ENCODE peak calls at places on chromosomes 2 and 18, in six cellular contexts. H is breast epithelium, Z is HepG2, D is small intestine, W is esophagus squamous epithelium, A is prostate gland. B is an unnamed sample.
A peak's percentile ranks its signal among the peaks of the same experiment; 100 is the strongest.

GRCh38 chr2:30235008-30235655 is 3.8 kb downstream of the LBH start:
- DNase-seq in H (no peak), Z (no peak), D (no peak), W (no peak), A (no peak), B (no peak)

GRCh38 chr2:215460682-215461081 is 24.8 kb upstream of the FN1 start:
- DNase-seq in H (no peak), Z (peak; percentile 89), D (no peak), W (no peak), A (no peak), B (no peak)

GRCh38 chr2:20574930-20575329 is 76.0 kb downstream of the HS1BP3 start:
- DNase-seq in H (no peak), Z (no peak), D (no peak), W (no peak), A (no peak), B (no peak)

GRCh38 chr2:161676902-161677496 is 52.8 kb downstream of the SLC4A10 start:
- DNase-seq in H (no peak), Z (no peak), D (no peak), W (no peak), A (peak; percentile 6), B (no peak)

GRCh38 chr2:112958428-112959108 is 19.2 kb upstream of the IL36G start:
- DNase-seq in H (no peak), Z (peak; percentile 69), D (peak; percentile 54), W (no peak), A (peak; percentile 16), B (no peak)

GRCh38 chr18:36458306-36458705 is 160.8 kb downstream of the FHOD3 start:
- DNase-seq in H (no peak), Z (no peak), D (no peak), W (no peak), A (no peak), B (peak; percentile 33)

GRCh38 chr18:31684279-31685096 is at the start of gene B4GALT6:
- DNase-seq in H (no peak), Z (no peak), D (peak; percentile 61), W (no peak), A (peak; percentile 12), B (no peak)

GRCh38 chr2:228048838-228049490 is 132.5 kb downstream of the SPHKAP start:
- DNase-seq in H (no peak), Z (peak; percentile 49), D (peak; percentile 64), W (no peak), A (no peak), B (no peak)

GRCh38 chr2:112001136-112001764 is 53.8 kb upstream of the TMEM87B start:
- DNase-seq in H (no peak), Z (no peak), D (no peak), W (no peak), A (no peak), B (no peak)

GRCh38 chr18:36398419-36398818 is 100.9 kb downstream of the FHOD3 start:
- DNase-seq in H (no peak), Z (no peak), D (no peak), W (no peak), A (no peak), B (no peak)

GRCh38 chr18:22471546-22472131 is 53.9 kb upstream of the CTAGE1 start:
- DNase-seq in H (no peak), Z (no peak), D (peak; percentile 91), W (no peak), A (no peak), B (peak; percentile 47)

GRCh38 chr18:25786778-25787177 is 303.6 kb downstream of the SS18 start:
- DNase-seq in H (no peak), Z (no peak), D (no peak), W (no peak), A (no peak), B (no peak)

GRCh38 chr2:42249887-42250286 is 80.7 kb downstream of the EML4 start:
- DNase-seq in H (no peak), Z (no peak), D (peak; percentile 65), W (no peak), A (peak; percentile 7), B (no peak)

GRCh38 chr2:120461546-120462537 is 115.9 kb downstream of the INHBB start:
- DNase-seq in H (no peak), Z (no peak), D (no peak), W (no peak), A (no peak), B (no peak)

GRCh38 chr2:120461092-120461491 is 115.2 kb downstream of the INHBB start:
- DNase-seq in H (no peak), Z (no peak), D (no peak), W (no peak), A (no peak), B (no peak)

GRCh38 chr2:120456867-120457266 is 110.9 kb downstream of the INHBB start:
- DNase-seq in H (no peak), Z (peak; percentile 60), D (no peak), W (no peak), A (no peak), B (no peak)

GRCh38 chr2:120463527-120463926 is 117.6 kb downstream of the INHBB start:
- DNase-seq in H (no peak), Z (no peak), D (no peak), W (no peak), A (no peak), B (no peak)

DNA sequence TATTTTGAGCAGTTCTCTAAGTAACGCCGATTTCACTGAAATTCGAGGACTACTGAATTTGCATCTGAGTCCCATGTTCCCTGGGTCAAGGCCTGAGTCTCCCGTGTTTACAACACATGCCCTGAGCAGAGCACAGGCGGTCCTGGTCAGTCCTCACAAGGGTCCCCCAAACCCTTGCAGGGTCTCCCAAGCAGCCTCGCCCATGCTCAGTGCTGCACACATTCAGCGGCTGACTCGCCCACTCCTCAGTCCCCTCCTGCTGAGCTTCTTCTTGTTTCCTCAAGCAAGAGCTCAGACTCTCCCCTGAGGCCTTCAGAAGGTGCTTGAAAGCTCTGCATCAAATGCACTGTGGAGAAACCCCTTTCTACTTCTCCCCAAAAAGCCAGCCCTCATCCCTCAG is 114.6 kb downstream of the INHBB start:
- DNase-seq in H (no peak), Z (no peak), D (no peak), W (no peak), A (no peak), B (no peak)
- H3K27me3 ChIP-seq in H (no peaks in the 10 kb centered on the region), Z (no peaks in the 10 kb centered on the region), D (peaks cover 2% of the 10 kb centered on the region), W (no peaks in the 10 kb centered on the region), A (no peaks in the 10 kb centered on the region), B (no peaks in the 10 kb centered on the region)

GRCh38 chr2:24404582-24404981 is 44.2 kb upstream of the ITSN2 start:
- DNase-seq in H (no peak), Z (no peak), D (no peak), W (no peak), A (no peak), B (no peak)

GRCh38 chr2:24402242-24403092 is 42.1 kb upstream of the ITSN2 start:
- DNase-seq in H (no peak), Z (no peak), D (no peak), W (no peak), A (no peak), B (no peak)

GRCh38 chr2:24399434-24400206 is 39.3 kb upstream of the ITSN2 start:
- DNase-seq in H (no peak), Z (peak; percentile 45), D (peak; percentile 9), W (no peak), A (no peak), B (no peak)

GRCh38 chr2:24400207-24400907 is 40.0 kb upstream of the ITSN2 start:
- DNase-seq in H (no peak), Z (no peak), D (peak; percentile 15), W (no peak), A (no peak), B (no peak)

DNA sequence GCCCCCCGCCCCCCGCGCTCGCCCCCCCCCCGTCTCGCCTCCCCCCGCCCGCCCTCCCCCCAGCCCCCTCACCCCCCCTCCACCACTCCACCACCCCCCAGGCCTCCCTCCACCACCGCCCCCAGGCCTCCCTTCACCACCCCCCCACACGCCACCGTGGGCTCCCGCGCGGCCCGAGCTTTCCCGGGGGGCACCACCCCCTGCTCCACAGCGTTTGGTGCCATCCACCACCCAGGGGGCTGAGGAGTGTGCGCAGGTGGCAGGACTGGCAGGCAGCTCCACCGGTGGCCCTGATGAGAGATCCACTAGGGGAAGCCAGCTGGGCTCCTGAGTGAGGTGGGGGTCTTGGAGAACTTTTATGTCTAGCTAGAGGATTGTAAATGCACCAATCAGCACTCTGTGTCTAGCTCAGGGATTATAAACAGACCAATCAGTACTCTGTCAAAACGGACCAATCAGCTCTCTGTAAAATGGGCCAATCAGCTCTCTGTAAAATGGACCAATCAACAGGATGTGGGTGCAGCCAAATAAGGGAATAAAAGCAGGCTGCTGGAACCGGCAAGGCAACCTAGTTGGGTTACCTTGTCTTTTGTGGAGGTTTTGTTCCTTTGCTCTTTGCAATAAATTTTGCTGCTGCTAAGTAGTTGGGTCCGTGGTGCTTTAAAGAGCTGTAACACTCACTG is 43.0 kb upstream of the ITSN2 start:
- DNase-seq in H (no peak), Z (no peak), D (no peak), W (no peak), A (no peak), B (no peak)
- H3K4me3 ChIP-seq in H (peak overlapping the region; percentile 62), Z (no peak overlapping the region), D (no peak overlapping the region), W (no peak overlapping the region), A (no peak overlapping the region), B (no peak overlapping the region)

GRCh38 chr2:48362515-48362914 is 167.4 kb upstream of the STON1 start:
- DNase-seq in H (no peak), Z (no peak), D (no peak), W (no peak), A (no peak), B (no peak)

GRCh38 chr2:48356701-48357322 is 173.1 kb upstream of the STON1 start:
- DNase-seq in H (no peak), Z (no peak), D (peak; percentile 33), W (no peak), A (no peak), B (no peak)

GRCh38 chr2:48357351-48357750 is 172.6 kb upstream of the STON1 start:
- DNase-seq in H (no peak), Z (no peak), D (no peak), W (no peak), A (no peak), B (no peak)

GRCh38 chr2:48355494-48355893 is 174.5 kb upstream of the STON1 start:
- DNase-seq in H (no peak), Z (no peak), D (no peak), W (no peak), A (no peak), B (no peak)

GRCh38 chr2:48358982-48359381 is 171.0 kb upstream of the STON1 start:
- DNase-seq in H (no peak), Z (no peak), D (no peak), W (no peak), A (no peak), B (no peak)
- H3K27me3 ChIP-seq in H (no peaks in the 10 kb centered on the region), Z (no peaks in the 10 kb centered on the region), D (no peaks in the 10 kb centered on the region), W (no peaks in the 10 kb centered on the region), A (no peaks in the 10 kb centered on the region), B (no peaks in the 10 kb centered on the region)

DNA sequence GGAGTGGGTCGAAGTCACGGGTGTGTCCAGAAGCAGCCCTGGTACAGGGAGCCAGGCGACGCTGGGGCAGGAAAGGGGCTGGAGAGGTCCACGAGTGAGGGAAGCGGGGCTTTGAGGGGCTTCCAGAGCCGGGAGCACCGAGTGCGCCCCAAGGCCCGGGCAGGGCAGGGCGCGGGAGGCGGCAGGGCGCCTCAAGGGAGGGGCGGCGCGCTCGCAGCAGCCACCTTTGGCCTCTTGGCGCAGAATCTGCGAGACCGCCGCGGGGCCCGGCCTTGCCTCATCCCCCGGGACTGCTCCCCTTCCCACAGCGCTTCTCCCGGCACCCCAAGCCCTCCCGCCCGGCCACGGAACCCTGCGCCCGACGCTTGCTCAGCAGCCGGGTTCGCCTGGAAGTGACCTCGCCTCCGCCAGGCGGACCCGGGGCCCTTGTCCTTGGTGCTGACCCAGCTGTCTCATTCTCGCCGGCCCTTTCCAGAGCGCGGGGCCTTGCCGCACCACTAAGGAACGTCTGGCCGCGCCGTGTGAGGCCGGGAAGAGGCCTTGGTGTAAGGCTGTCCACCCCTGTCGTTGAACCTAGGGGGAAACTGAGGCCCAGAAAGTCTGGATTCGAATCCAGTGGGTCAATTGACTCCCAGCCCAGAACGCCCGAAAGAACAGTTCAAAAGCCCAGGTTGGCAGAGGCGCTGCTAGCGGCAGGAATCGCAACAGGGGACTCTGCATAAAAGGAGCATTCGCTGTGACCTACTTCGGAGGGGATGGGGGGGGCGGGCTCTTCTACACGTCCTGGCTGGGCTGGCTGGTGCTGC is 584 bp upstream of the DNER start:
- DNase-seq in H (no peak), Z (peak; percentile 26), D (peak; percentile 27), W (no peak), A (peak; percentile 14), B (no peak)
- H3K4me3 ChIP-seq in H (peak overlapping the region; percentile 65), Z (no peak overlapping the region), D (no peak overlapping the region), W (peak overlapping the region; percentile 26), A (peak overlapping the region; percentile 41), B (peak overlapping the region; percentile 50)

B was measured in ascending aorta.